ENCODE peak calls at places on chromosomes 12 and 14, in nine cellular contexts. W is uterus, M is sigmoid colon, P is body of pancreas, Q is esophagus squamous epithelium, Z is K562, R is Peyer's patch, I is NB4, A is endothelial cell of umbilical vein. S is an unnamed sample.

GRCh38 chr12:126708492-126708896 is 1558.5 kb upstream of the TMEM132C start:
- DNase-seq in W (no peak), M (no peak), P (no peak), Q (no peak), Z (no peak), R (no peak), I (no peak), A (no peak), S (no peak)

GRCh38 chr12:93090768-93091172 is 161.7 kb upstream of the EEA1 start:
- DNase-seq in W (no peak), M (no peak), P (no peak), Q (no peak), Z (no peak), R (no peak), I (peak), A (peak), S (no peak)

GRCh38 chr14:54881761-54882401 is 20.7 kb downstream of the GCH1 start:
- DNase-seq in W (no peak), M (no peak), P (no peak), Q (no peak), Z (no peak), R (peak), I (no peak), A (peak), S (no peak)

GRCh38 chr14:35821546-35822411 is 4.4 kb upstream of the BRMS1L start:
- DNase-seq in W (no peak), M (no peak), P (peak), Q (no peak), Z (peak), R (no peak), I (peak), A (peak), S (no peak)

GRCh38 chr14:67757175-67757574 is 55.5 kb downstream of the RDH12 start:
- DNase-seq in W (no peak), M (no peak), P (no peak), Q (no peak), Z (no peak), R (no peak), I (no peak), A (no peak), S (no peak)

GRCh38 chr14:90758028-90758889 is 58.0 kb downstream of the TTC7B start:
- DNase-seq in W (peak), M (peak), P (peak), Q (peak), Z (peak), R (peak), I (peak), A (peak), S (peak)

GRCh38 chr12:31729728-31730127 is 907 bp upstream of the AMN1 start:
- DNase-seq in W (no peak), M (no peak), P (no peak), Q (no peak), Z (no peak), R (no peak), I (peak), A (no peak), S (no peak)

GRCh38 chr14:48275301-48275700 is 599.9 kb upstream of the MDGA2 start:
- DNase-seq in W (no peak), M (no peak), P (no peak), Q (no peak), Z (no peak), R (no peak), I (no peak), A (no peak), S (no peak)

GRCh38 chr12:26319511-26319910 is 124.1 kb downstream of the SSPN start:
- DNase-seq in W (peak), M (peak), P (peak), Q (no peak), Z (no peak), R (no peak), I (no peak), A (no peak), S (peak)

GRCh38 chr12:130155416-130156073 is 6.7 kb upstream of the FZD10 start:
- DNase-seq in W (no peak), M (no peak), P (no peak), Q (no peak), Z (no peak), R (no peak), I (no peak), A (no peak), S (no peak)

GRCh38 chr12:124475295-124476010 is 92.0 kb downstream of the NCOR2 start:
- DNase-seq in W (no peak), M (no peak), P (no peak), Q (no peak), Z (no peak), R (no peak), I (no peak), A (no peak), S (no peak)

GRCh38 chr14:96630281-96630680 is 128.1 kb downstream of the PAPOLA start:
- DNase-seq in W (no peak), M (no peak), P (no peak), Q (no peak), Z (no peak), R (no peak), I (no peak), A (no peak), S (no peak)

GRCh38 chr12:89064151-89064550 is 288.1 kb downstream of the DUSP6 start:
- DNase-seq in W (no peak), M (no peak), P (no peak), Q (no peak), Z (no peak), R (no peak), I (no peak), A (no peak), S (no peak)

GRCh38 chr12:82650627-82651337 is 35.9 kb upstream of the TMTC2 start:
- DNase-seq in W (no peak), M (no peak), P (no peak), Q (no peak), Z (no peak), R (peak), I (peak), A (peak), S (no peak)

GRCh38 chr14:98766818-98767217 is 505.2 kb downstream of the BCL11B start:
- DNase-seq in W (no peak), M (no peak), P (no peak), Q (no peak), Z (no peak), R (no peak), I (peak), A (no peak), S (no peak)

GRCh38 chr14:95494456-95494855 is 22.0 kb downstream of the SYNE3 start:
- DNase-seq in W (no peak), M (no peak), P (no peak), Q (no peak), Z (no peak), R (no peak), I (no peak), A (no peak), S (no peak)

GRCh38 chr12:10873374-10873773 is 10.7 kb downstream of the PRH1 start:
- DNase-seq in W (no peak), M (no peak), P (no peak), Q (no peak), Z (no peak), R (no peak), I (no peak), A (peak), S (no peak)

GRCh38 chr14:34275038-34275437 is 187.0 kb downstream of the SPTSSA start:
- DNase-seq in W (no peak), M (no peak), P (no peak), Q (no peak), Z (no peak), R (no peak), I (no peak), A (no peak), S (no peak)

GRCh38 chr14:30272848-30273563 is 286.0 kb upstream of the G2E3 start:
- DNase-seq in W (no peak), M (no peak), P (no peak), Q (no peak), Z (no peak), R (no peak), I (no peak), A (no peak), S (no peak)

GRCh38 chr12:45214739-45215418 is 1.0 kb upstream of the ANO6 start:
- DNase-seq in W (peak), M (no peak), P (no peak), Q (no peak), Z (no peak), R (no peak), I (no peak), A (peak), S (no peak)

GRCh38 chr14:49893309-49894213 is 679 bp downstream of the ARF6 start:
- DNase-seq in W (peak), M (peak), P (peak), Q (no peak), Z (peak), R (peak), I (peak), A (peak), S (peak)

GRCh38 chr12:117111386-117112267 is 12.4 kb upstream of the TESC start:
- DNase-seq in W (no peak), M (no peak), P (no peak), Q (no peak), Z (no peak), R (no peak), I (no peak), A (no peak), S (no peak)

GRCh38 chr12:95877622-95878021 is 18.9 kb downstream of the SNRPF start:
- DNase-seq in W (no peak), M (no peak), P (no peak), Q (no peak), Z (peak), R (no peak), I (no peak), A (no peak), S (no peak)

GRCh38 chr14:49982082-49982481 is 89.2 kb downstream of the ARF6 start:
- DNase-seq in W (no peak), M (no peak), P (no peak), Q (no peak), Z (no peak), R (no peak), I (no peak), A (no peak), S (no peak)

GRCh38 chr12:47753021-47754001 is 5.4 kb downstream of the RAPGEF3 start:
- DNase-seq in W (peak), M (no peak), P (peak), Q (no peak), Z (no peak), R (peak), I (peak), A (peak), S (no peak)

GRCh38 chr14:104864267-104865068 is 600 bp upstream of the CEP170B start:
- DNase-seq in W (no peak), M (peak), P (peak), Q (no peak), Z (no peak), R (peak), I (peak), A (no peak), S (no peak)

GRCh38 chr12:63457857-63458256 is 210.4 kb downstream of the DPY19L2 start:
- DNase-seq in W (no peak), M (no peak), P (no peak), Q (no peak), Z (no peak), R (no peak), I (peak), A (no peak), S (no peak)

GRCh38 chr14:101131451-101131916 is 228.0 kb upstream of the RTL1 start:
- DNase-seq in W (no peak), M (no peak), P (no peak), Q (no peak), Z (no peak), R (peak), I (no peak), A (no peak), S (no peak)

GRCh38 chr14:80653951-80654350 is 287.6 kb downstream of the CEP128 start:
- DNase-seq in W (no peak), M (no peak), P (no peak), Q (no peak), Z (no peak), R (no peak), I (no peak), A (no peak), S (no peak)

GRCh38 chr14:82855912-82856381 is 1322.3 kb upstream of the SEL1L start:
- DNase-seq in W (no peak), M (no peak), P (no peak), Q (no peak), Z (no peak), R (no peak), I (peak), A (peak), S (no peak)

GRCh38 chr12:18752947-18753346 is 15.0 kb downstream of the CAPZA3 start:
- DNase-seq in W (no peak), M (no peak), P (no peak), Q (no peak), Z (no peak), R (no peak), I (no peak), A (no peak), S (no peak)

GRCh38 chr12:57738661-57739237 is at the start of gene AGAP2:
- DNase-seq in W (no peak), M (no peak), P (no peak), Q (no peak), Z (no peak), R (no peak), I (no peak), A (no peak), S (no peak)

GRCh38 chr12:46133751-46134150 is 135.1 kb downstream of the SLC38A1 start:
- DNase-seq in W (no peak), M (no peak), P (no peak), Q (no peak), Z (no peak), R (no peak), I (no peak), A (no peak), S (no peak)

GRCh38 chr12:48889679-48890078 is 24.0 kb upstream of the RND1 start:
- DNase-seq in W (no peak), M (no peak), P (no peak), Q (no peak), Z (no peak), R (no peak), I (no peak), A (no peak), S (no peak)

GRCh38 chr12:21527451-21528180 is 1.5 kb downstream of the SPX start:
- DNase-seq in W (no peak), M (peak), P (peak), Q (no peak), Z (no peak), R (peak), I (peak), A (peak), S (no peak)

GRCh38 chr12:21526721-21527345 is 737 bp downstream of the SPX start:
- DNase-seq in W (no peak), M (no peak), P (peak), Q (no peak), Z (no peak), R (no peak), I (no peak), A (peak), S (no peak)

GRCh38 chr12:21528953-21529352 is 2.9 kb downstream of the SPX start:
- DNase-seq in W (no peak), M (no peak), P (peak), Q (no peak), Z (no peak), R (no peak), I (no peak), A (no peak), S (no peak)

GRCh38 chr12:21523148-21523547 is 2.9 kb upstream of the SPX start:
- DNase-seq in W (no peak), M (no peak), P (no peak), Q (no peak), Z (no peak), R (no peak), I (no peak), A (no peak), S (no peak)

GRCh38 chr12:21526053-21526452 is at the start of gene SPX:
- DNase-seq in W (no peak), M (no peak), P (no peak), Q (no peak), Z (no peak), R (no peak), I (peak), A (no peak), S (no peak)
- H3K4me3 ChIP-seq in W (peak), M (no peak), P (peak), Q (peak), Z (no peak), R (peak), I (no peak), A (no peak), S (peak)

DNA sequence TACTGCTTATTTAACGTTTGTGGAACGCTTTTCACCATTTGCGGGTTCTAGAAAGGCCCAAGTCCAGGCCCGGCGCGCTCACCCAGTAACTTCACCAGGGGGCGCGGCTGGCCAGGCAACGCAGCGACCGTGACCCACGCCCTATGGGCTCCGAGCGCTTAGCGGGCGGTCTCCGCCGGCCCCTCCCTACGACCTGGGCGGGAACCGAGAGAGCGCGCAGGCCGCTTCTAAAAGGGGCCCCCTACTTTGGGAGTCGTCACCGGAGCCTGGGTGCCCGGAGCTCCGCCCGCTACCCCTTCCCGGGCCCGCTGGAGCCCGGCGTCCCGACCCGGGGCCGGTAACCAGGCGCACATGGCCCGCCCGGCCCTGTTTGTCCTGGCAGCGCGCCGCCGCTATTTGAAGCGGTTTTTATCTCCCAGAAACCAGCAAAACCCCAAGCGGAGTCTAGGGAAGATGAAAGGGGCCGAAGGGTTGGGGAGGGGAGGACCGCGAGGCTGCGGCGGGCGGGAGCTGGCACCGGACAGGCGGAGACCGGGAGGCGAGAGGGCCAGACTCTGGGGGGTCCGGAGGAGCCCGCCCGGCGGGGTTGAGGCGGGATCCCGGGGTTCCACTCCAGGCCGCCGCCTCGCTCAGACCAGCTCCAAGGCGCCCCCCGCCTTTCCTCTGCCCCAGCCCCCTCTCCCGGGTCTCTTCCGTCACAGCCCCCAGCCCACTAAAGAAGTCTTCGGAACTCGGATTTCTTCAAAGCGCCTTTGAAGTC is 3.5 kb upstream of the AAAS start:
- DNase-seq in W (peak), M (peak), P (peak), Q (peak), Z (peak), R (peak), I (peak), A (peak), S (peak)
- TF ChIP-seq POLR2A in W (peak), M (peak), P (peak), Q (peak), Z (peak), R (peak), I (peak), A (no peak), S (peak)

GRCh38 chr12:1533602-1534304 is 60.6 kb downstream of the FBXL14 start:
- DNase-seq in W (no peak), M (no peak), P (no peak), Q (no peak), Z (peak), R (no peak), I (peak), A (no peak), S (no peak)

GRCh38 chr12:1532796-1533195 is 61.6 kb downstream of the FBXL14 start:
- DNase-seq in W (no peak), M (no peak), P (no peak), Q (no peak), Z (no peak), R (no peak), I (no peak), A (no peak), S (no peak)

GRCh38 chr12:1531654-1532366 is 62.6 kb downstream of the FBXL14 start:
- DNase-seq in W (no peak), M (no peak), P (no peak), Q (no peak), Z (no peak), R (no peak), I (no peak), A (no peak), S (no peak)

GRCh38 chr12:1532367-1532752 is 62.0 kb downstream of the FBXL14 start:
- DNase-seq in W (no peak), M (no peak), P (no peak), Q (no peak), Z (no peak), R (no peak), I (no peak), A (no peak), S (no peak)

DNA sequence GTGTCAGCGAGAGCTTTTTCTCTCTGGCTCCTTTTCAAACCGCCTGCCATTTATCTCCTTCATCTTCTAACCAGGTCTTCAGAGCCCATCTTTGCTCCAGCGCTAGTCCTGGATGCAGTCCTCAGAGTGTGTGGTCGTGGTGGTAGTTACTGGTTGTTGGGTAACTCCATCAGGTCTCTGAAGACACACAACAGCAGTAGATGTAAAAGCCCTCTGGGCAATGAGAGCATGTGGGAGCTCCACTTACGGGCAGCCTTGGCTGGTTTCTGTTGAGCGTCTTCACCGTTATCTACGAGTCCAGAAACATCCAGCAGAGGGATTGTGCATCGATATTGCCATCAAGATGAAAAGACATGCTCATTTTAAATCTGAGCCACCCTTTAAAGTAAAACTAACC is 61.2 kb downstream of the FBXL14 start:
- DNase-seq in W (no peak), M (no peak), P (no peak), Q (no peak), Z (peak), R (no peak), I (peak), A (no peak), S (no peak)
- H3K4me3 ChIP-seq in W (no peak), M (no peak), P (no peak), Q (no peak), Z (no peak), R (peak), I (peak), A (no peak), S (no peak)

GRCh38 chr12:575948-576612 is 87.2 kb downstream of the NINJ2 start:
- DNase-seq in W (peak), M (peak), P (peak), Q (no peak), Z (peak), R (peak), I (peak), A (peak), S (peak)
- TF ChIP-seq POLR2A in W (no peak), M (no peak), P (peak), Q (peak), Z (peak), R (no peak), I (peak), A (no peak), S (no peak)

DNA sequence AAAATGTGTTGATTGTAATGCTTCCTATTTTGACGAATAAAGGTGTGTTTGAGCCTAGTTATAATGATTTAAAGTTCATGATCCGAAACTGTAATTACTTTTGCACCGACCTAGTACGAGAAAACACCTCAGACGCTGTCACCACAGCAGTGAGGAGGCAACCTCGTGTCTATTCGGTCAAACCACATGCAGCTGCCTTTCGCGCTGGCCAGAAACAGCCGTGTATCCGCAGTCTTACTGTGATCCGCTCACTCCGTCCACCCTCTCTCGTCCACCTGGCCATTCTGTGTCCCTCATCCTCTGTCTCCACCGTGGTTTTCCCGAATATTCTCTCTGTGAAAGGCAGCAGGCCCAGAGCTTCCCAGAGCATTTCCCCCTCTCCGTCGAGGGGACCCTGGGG is 67.1 kb downstream of the NOC4L start:
- DNase-seq in W (no peak), M (no peak), P (no peak), Q (no peak), Z (no peak), R (no peak), I (no peak), A (no peak), S (no peak)
- H3K4me3 ChIP-seq in W (no peak), M (no peak), P (no peak), Q (no peak), Z (no peak), R (no peak), I (no peak), A (no peak), S (no peak)

DNA sequence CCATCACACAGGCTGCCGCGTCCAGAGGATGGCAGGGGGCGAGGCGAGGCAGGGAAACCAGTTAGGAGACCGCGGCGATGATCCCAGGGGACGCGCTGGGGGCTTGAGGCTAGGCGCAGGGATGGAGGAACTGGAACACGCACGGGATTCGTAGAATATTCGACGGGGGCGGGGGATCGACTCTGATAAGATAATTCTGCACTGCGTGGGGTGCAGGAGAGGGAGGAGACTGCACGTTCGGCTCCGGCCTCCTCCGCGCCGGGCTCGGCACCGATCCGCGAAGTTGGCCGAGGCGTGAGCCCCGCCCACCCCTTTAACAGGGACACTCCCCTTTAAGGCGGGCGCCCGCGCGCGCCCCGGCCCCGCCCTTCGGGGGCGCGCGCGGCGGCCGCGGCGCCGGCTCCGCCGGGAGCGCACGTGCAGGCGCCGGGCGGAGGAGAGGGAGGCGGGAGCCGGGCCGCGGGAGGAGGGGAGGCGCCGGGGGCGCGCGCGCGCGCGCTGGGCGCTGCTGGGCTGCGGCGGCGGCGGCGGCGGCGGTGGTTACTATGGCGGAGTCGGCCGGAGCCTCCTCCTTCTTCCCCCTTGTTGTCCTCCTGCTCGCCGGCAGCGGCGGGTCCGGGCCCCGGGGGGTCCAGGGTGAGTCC is at the start of gene ACVR1B:
- DNase-seq in W (peak), M (peak), P (peak), Q (peak), Z (peak), R (peak), I (peak), A (peak), S (peak)
- TF ChIP-seq POLR2A in W (peak), M (no peak), P (peak), Q (peak), Z (no peak), R (peak), I (peak), A (peak), S (peak)